ENCODE peak calls at places on chromosome 16, in five cellular contexts. One of them, this sample, is unnamed. For H3K79me2, the result is how much of the 10 kb centered on the place peaks cover.

GRCh38 chr16:89507219-89507833 is 877 bp upstream of the SPG7 start:
- DNase-seq in PC-3: no peak
- DNase-seq in astrocyte: no peak
- DNase-seq in mammary epithelial cell: no peak
- DNase-seq in neural progenitor cell: no peak
- DNase-seq in this sample: no peak

GRCh38 chr16:65202461-65202860 is 80.6 kb upstream of the CDH11 start:
- DNase-seq in PC-3: peak
- DNase-seq in astrocyte: peak
- DNase-seq in mammary epithelial cell: no peak
- DNase-seq in neural progenitor cell: no peak
- DNase-seq in this sample: no peak

GRCh38 chr16:85602831-85603755 is 10.0 kb upstream of the GSE1 start:
- DNase-seq in PC-3: no peak
- DNase-seq in astrocyte: no peak
- DNase-seq in mammary epithelial cell: no peak
- DNase-seq in neural progenitor cell: no peak
- DNase-seq in this sample: no peak

GRCh38 chr16:54374136-54374535 is 87.5 kb upstream of the IRX3 start:
- DNase-seq in PC-3: no peak
- DNase-seq in astrocyte: peak
- DNase-seq in mammary epithelial cell: no peak
- DNase-seq in neural progenitor cell: no peak
- DNase-seq in this sample: no peak

GRCh38 chr16:87161822-87162676 is 155.1 kb downstream of the C16orf95 start:
- DNase-seq in PC-3: no peak
- DNase-seq in astrocyte: no peak
- DNase-seq in mammary epithelial cell: peak
- DNase-seq in neural progenitor cell: no peak
- DNase-seq in this sample: no peak

GRCh38 chr16:54812229-54812628 is 118.4 kb upstream of the IRX5 start:
- DNase-seq in PC-3: no peak
- DNase-seq in astrocyte: no peak
- DNase-seq in mammary epithelial cell: no peak
- DNase-seq in neural progenitor cell: no peak
- DNase-seq in this sample: no peak

GRCh38 chr16:56191807-56192643 is 736 bp downstream of the GNAO1 start:
- DNase-seq in PC-3: no peak
- DNase-seq in astrocyte: no peak
- DNase-seq in mammary epithelial cell: no peak
- DNase-seq in neural progenitor cell: peak
- DNase-seq in this sample: no peak

GRCh38 chr16:70157105-70157476 is 16.5 kb upstream of the CLEC18C start:
- DNase-seq in PC-3: no peak
- DNase-seq in astrocyte: no peak
- DNase-seq in mammary epithelial cell: no peak
- DNase-seq in neural progenitor cell: no peak
- DNase-seq in this sample: no peak

GRCh38 chr16:81863630-81864352 is 84.7 kb downstream of the PLCG2 start:
- DNase-seq in PC-3: no peak
- DNase-seq in astrocyte: no peak
- DNase-seq in mammary epithelial cell: no peak
- DNase-seq in neural progenitor cell: peak
- DNase-seq in this sample: peak

GRCh38 chr16:4572715-4573114 is 16.6 kb downstream of the C16orf96 start:
- DNase-seq in PC-3: no peak
- DNase-seq in astrocyte: no peak
- DNase-seq in mammary epithelial cell: no peak
- DNase-seq in neural progenitor cell: no peak
- DNase-seq in this sample: no peak

GRCh38 chr16:77090062-77090461 is 100.9 kb upstream of the MON1B start:
- DNase-seq in PC-3: no peak
- DNase-seq in astrocyte: peak
- DNase-seq in mammary epithelial cell: no peak
- DNase-seq in neural progenitor cell: no peak
- DNase-seq in this sample: no peak

GRCh38 chr16:85653226-85653917 is 35.4 kb downstream of the GINS2 start:
- DNase-seq in PC-3: no peak
- DNase-seq in astrocyte: no peak
- DNase-seq in mammary epithelial cell: no peak
- DNase-seq in neural progenitor cell: no peak
- DNase-seq in this sample: no peak

GRCh38 chr16:73096510-73096909 is 48.6 kb upstream of the ZFHX3 start:
- DNase-seq in PC-3: no peak
- DNase-seq in astrocyte: no peak
- DNase-seq in mammary epithelial cell: no peak
- DNase-seq in neural progenitor cell: no peak
- DNase-seq in this sample: no peak

GRCh38 chr16:16191493-16192167 is 31.7 kb downstream of the ABCC6 start:
- DNase-seq in PC-3: no peak
- DNase-seq in astrocyte: no peak
- DNase-seq in mammary epithelial cell: no peak
- DNase-seq in neural progenitor cell: no peak
- DNase-seq in this sample: no peak

GRCh38 chr16:3677994-3678393 is 23.5 kb downstream of the DNASE1 start:
- DNase-seq in PC-3: no peak
- DNase-seq in astrocyte: no peak
- DNase-seq in mammary epithelial cell: no peak
- DNase-seq in neural progenitor cell: no peak
- DNase-seq in this sample: no peak

GRCh38 chr16:85153046-85153445 is 40.8 kb upstream of the CIBAR2 start:
- DNase-seq in PC-3: no peak
- DNase-seq in astrocyte: no peak
- DNase-seq in mammary epithelial cell: no peak
- DNase-seq in neural progenitor cell: no peak
- DNase-seq in this sample: no peak

GRCh38 chr16:86033016-86033474 is 134.1 kb downstream of the IRF8 start:
- DNase-seq in PC-3: no peak
- DNase-seq in astrocyte: peak
- DNase-seq in mammary epithelial cell: no peak
- DNase-seq in neural progenitor cell: peak
- DNase-seq in this sample: no peak

GRCh38 chr16:29860218-29860617 is 2.8 kb downstream of the CDIPT start:
- DNase-seq in PC-3: no peak
- DNase-seq in astrocyte: no peak
- DNase-seq in mammary epithelial cell: no peak
- DNase-seq in neural progenitor cell: no peak
- DNase-seq in this sample: no peak

GRCh38 chr16:29854520-29855100 is 8.4 kb downstream of the CDIPT start:
- DNase-seq in PC-3: no peak
- DNase-seq in astrocyte: no peak
- DNase-seq in mammary epithelial cell: no peak
- DNase-seq in neural progenitor cell: no peak
- DNase-seq in this sample: no peak

GRCh38 chr16:29858149-29858899 is 4.7 kb downstream of the CDIPT start:
- DNase-seq in PC-3: no peak
- DNase-seq in astrocyte: no peak
- DNase-seq in mammary epithelial cell: no peak
- DNase-seq in neural progenitor cell: no peak
- DNase-seq in this sample: no peak

GRCh38 chr16:29858974-29859373 is 4.1 kb downstream of the CDIPT start:
- DNase-seq in PC-3: no peak
- DNase-seq in astrocyte: no peak
- DNase-seq in mammary epithelial cell: no peak
- DNase-seq in neural progenitor cell: no peak
- DNase-seq in this sample: no peak

GRCh38 chr16:29857133-29857760 is 5.8 kb downstream of the CDIPT start:
- DNase-seq in PC-3: no peak
- DNase-seq in astrocyte: peak
- DNase-seq in mammary epithelial cell: no peak
- DNase-seq in neural progenitor cell: no peak
- DNase-seq in this sample: no peak
- H2AFZ ChIP-seq in PC-3: no peak
- H2AFZ ChIP-seq in astrocyte: no peak
- H2AFZ ChIP-seq in mammary epithelial cell: no peak
- H2AFZ ChIP-seq in neural progenitor cell: no peak
- H2AFZ ChIP-seq in this sample: no peak

DNA sequence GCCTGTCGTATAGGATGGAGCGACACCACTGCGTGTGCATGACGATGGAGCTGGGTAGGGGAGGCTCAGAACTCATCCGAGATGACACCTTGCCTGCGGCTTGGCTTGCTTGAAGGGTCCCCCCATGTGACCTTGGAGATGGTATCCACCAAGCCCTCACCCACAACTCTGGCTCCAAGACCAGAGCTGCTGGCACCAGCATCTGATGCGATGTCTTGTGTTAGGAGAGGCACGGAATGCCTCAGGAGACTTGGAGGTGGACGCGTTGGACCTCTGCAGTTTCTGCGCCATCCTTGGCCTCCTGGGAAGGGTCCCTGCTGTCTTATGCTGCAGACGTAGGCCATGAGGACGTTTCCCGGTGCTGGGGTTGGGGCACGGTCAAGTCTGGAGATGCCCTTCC is 7.8 kb downstream of the CRAMP1 start:
- DNase-seq in PC-3: no peak
- DNase-seq in astrocyte: no peak
- DNase-seq in mammary epithelial cell: no peak
- DNase-seq in neural progenitor cell: no peak
- DNase-seq in this sample: no peak
- H3K9ac ChIP-seq in PC-3: no peak
- H3K9ac ChIP-seq in astrocyte: no peak
- H3K9ac ChIP-seq in mammary epithelial cell: no peak
- H3K9ac ChIP-seq in neural progenitor cell: no peak
- H3K9ac ChIP-seq in this sample: no peak

GRCh38 chr16:67228905-67229304 is 2.0 kb downstream of the TMEM208 start:
- DNase-seq in PC-3: no peak
- DNase-seq in astrocyte: no peak
- DNase-seq in mammary epithelial cell: no peak
- DNase-seq in neural progenitor cell: no peak
- DNase-seq in this sample: no peak

GRCh38 chr16:67227567-67227921 is 614 bp downstream of the TMEM208 start:
- DNase-seq in PC-3: no peak
- DNase-seq in astrocyte: no peak
- DNase-seq in mammary epithelial cell: no peak
- DNase-seq in neural progenitor cell: no peak
- DNase-seq in this sample: no peak

GRCh38 chr16:67228034-67228785 is 1.3 kb downstream of the TMEM208 start:
- DNase-seq in PC-3: no peak
- DNase-seq in astrocyte: no peak
- DNase-seq in mammary epithelial cell: no peak
- DNase-seq in neural progenitor cell: no peak
- DNase-seq in this sample: no peak

GRCh38 chr16:67226295-67226803 is 581 bp upstream of the TMEM208 start:
- DNase-seq in PC-3: no peak
- DNase-seq in astrocyte: no peak
- DNase-seq in mammary epithelial cell: no peak
- DNase-seq in neural progenitor cell: no peak
- DNase-seq in this sample: no peak

GRCh38 chr16:67226804-67227566 is at the start of gene TMEM208:
- DNase-seq in PC-3: peak
- DNase-seq in astrocyte: peak
- DNase-seq in mammary epithelial cell: peak
- DNase-seq in neural progenitor cell: peak
- DNase-seq in this sample: peak
- H3K79me2 ChIP-seq in PC-3: under half
- H3K79me2 ChIP-seq in astrocyte: half or more
- H3K79me2 ChIP-seq in mammary epithelial cell: under half
- H3K79me2 ChIP-seq in neural progenitor cell: under half
- H3K79me2 ChIP-seq in this sample: under half

DNA sequence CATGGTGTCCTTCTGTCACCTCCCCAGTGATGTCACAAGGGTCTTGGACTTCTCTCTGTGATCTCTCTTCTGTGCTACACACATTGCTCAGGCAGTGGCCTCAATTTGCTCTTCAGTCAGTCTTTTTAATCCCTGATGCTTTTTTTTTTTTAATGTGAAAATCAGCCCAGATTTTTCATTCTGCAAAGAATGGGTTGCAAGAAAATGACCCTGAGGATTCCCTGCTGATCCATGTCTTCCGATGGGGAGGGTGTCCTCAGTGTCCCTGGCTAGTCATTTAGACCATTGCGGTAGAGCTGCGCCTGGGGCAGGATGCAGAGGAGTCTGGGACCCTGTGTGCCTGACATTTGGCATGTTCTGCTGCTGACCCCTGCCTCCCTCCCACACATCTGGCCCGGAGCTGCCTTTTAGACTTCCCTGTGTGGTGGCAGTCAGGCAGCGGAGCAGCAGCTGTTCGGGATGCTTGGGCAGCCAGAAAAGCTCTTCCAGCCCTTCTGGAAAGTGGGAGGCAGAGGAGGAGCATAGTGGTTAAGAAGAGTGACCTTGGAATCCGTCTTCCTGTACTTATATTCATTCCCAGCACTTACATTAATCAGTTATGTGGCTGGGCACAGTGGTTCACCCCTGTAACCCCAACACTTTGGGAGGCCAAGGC is 12.3 kb downstream of the GPT2 start:
- DNase-seq in PC-3: no peak
- DNase-seq in astrocyte: peak
- DNase-seq in mammary epithelial cell: no peak
- DNase-seq in neural progenitor cell: no peak
- DNase-seq in this sample: no peak
- H2AFZ ChIP-seq in PC-3: no peak
- H2AFZ ChIP-seq in astrocyte: no peak
- H2AFZ ChIP-seq in mammary epithelial cell: no peak
- H2AFZ ChIP-seq in neural progenitor cell: no peak
- H2AFZ ChIP-seq in this sample: no peak

GRCh38 chr16:21186326-21186691 is 25.1 kb downstream of the ZP2 start:
- DNase-seq in PC-3: no peak
- DNase-seq in astrocyte: no peak
- DNase-seq in mammary epithelial cell: peak
- DNase-seq in neural progenitor cell: no peak
- DNase-seq in this sample: no peak

GRCh38 chr16:21190599-21190998 is 20.8 kb downstream of the ZP2 start:
- DNase-seq in PC-3: no peak
- DNase-seq in astrocyte: no peak
- DNase-seq in mammary epithelial cell: no peak
- DNase-seq in neural progenitor cell: no peak
- DNase-seq in this sample: no peak

GRCh38 chr16:21194771-21195301 is 16.5 kb downstream of the ZP2 start:
- DNase-seq in PC-3: no peak
- DNase-seq in astrocyte: peak
- DNase-seq in mammary epithelial cell: peak
- DNase-seq in neural progenitor cell: no peak
- DNase-seq in this sample: no peak

GRCh38 chr16:21185659-21186325 is 25.6 kb downstream of the ZP2 start:
- DNase-seq in PC-3: no peak
- DNase-seq in astrocyte: no peak
- DNase-seq in mammary epithelial cell: no peak
- DNase-seq in neural progenitor cell: no peak
- DNase-seq in this sample: no peak

DNA sequence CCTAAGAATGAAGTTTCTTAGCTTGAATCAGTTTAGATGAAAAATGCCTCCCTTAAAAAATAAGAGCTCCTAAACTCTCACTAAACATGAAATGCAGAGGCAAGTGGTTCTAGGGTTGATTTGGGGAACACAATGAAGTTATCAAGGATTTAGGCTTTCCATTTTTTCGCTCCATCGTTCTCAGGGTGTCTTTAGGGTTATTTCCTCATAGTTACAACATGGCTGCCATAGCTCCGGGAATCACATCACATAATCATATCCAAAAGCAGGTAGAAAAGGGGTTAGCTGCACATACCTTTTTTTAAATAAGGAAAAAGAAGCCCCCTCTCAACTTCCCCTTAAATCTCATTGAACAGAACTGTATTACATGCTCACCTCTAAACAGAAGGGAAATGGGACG is 21.4 kb downstream of the ZP2 start:
- DNase-seq in PC-3: no peak
- DNase-seq in astrocyte: no peak
- DNase-seq in mammary epithelial cell: no peak
- DNase-seq in neural progenitor cell: no peak
- DNase-seq in this sample: no peak
- H3K9ac ChIP-seq in PC-3: no peak
- H3K9ac ChIP-seq in astrocyte: no peak
- H3K9ac ChIP-seq in mammary epithelial cell: no peak
- H3K9ac ChIP-seq in neural progenitor cell: no peak
- H3K9ac ChIP-seq in this sample: no peak

This sample was measured in MM.1S.